ENCODE peak calls at places on chromosomes 6 and 20, in nine cellular contexts. D is activated naive CD4-positive, alpha-beta T cell treated with anti-CD3 and anti-CD28 coated beads, Interleukin-2, amount 10 ng/mL, durations not matched to agents 7 days and 5 days; B is stimulated activated CD8-positive, alpha-beta memory T cell treated with anti-CD3 and anti-CD28 coated beads, Interleukin-4, amount 100 ng/mL, for 1 hour; Q is neural progenitor cell; E is ELR; O is hypothalamus; N is osteocyte; Y is Calu3; A is HS-5. G is an unnamed sample.

GRCh38 chr6:36885461-36886401 is at the start of gene C6orf89:
- DNase-seq in D (peak), A (peak), Y (peak), N (peak), B (peak), Q (peak), E (peak), O (peak), G (peak)

GRCh38 chr6:85472744-85473143 is 22.9 kb downstream of the NT5E start:
- DNase-seq in B (no peak), E (peak), N (no peak), Q (no peak), O (no peak), A (no peak), D (no peak), Y (no peak), G (no peak)

GRCh38 chr6:39083111-39083702 is 31.8 kb downstream of the SAYSD1 start:
- DNase-seq in N (no peak), Y (no peak), O (no peak), E (no peak), B (no peak), Q (no peak), A (no peak), D (no peak), G (no peak)

GRCh38 chr6:138546733-138547185 is 47.5 kb upstream of the NHSL1 start:
- DNase-seq in N (no peak), Q (no peak), Y (no peak), O (no peak), E (peak), B (no peak), D (peak), A (peak), G (no peak)

GRCh38 chr20:9555781-9556180 is 41.4 kb downstream of the LAMP5 start:
- DNase-seq in O (no peak), B (no peak), Q (no peak), E (peak), A (peak), Y (no peak), N (no peak), D (no peak), G (no peak)

GRCh38 chr6:55449219-55449618 is 122.0 kb downstream of the GFRAL start:
- DNase-seq in D (no peak), N (no peak), B (no peak), A (no peak), Q (peak), Y (no peak), O (no peak), E (peak), G (no peak)

GRCh38 chr6:112680076-112680475 is 332.9 kb downstream of the RFPL4B start:
- DNase-seq in D (no peak), Q (no peak), Y (no peak), B (no peak), E (no peak), N (no peak), A (no peak), O (no peak), G (no peak)

GRCh38 chr20:48056218-48056617 is 270.9 kb upstream of the SULF2 start:
- DNase-seq in D (no peak), O (no peak), B (no peak), Q (peak), E (no peak), Y (no peak), N (no peak), A (no peak), G (no peak)

GRCh38 chr6:132972254-132972653 is 157.9 kb downstream of the RPS12 start:
- DNase-seq in N (no peak), B (no peak), O (no peak), Q (no peak), Y (no peak), A (no peak), D (no peak), E (no peak), G (no peak)

GRCh38 chr6:168416531-168416930 is 24.5 kb upstream of the SMOC2 start:
- DNase-seq in Q (no peak), D (no peak), A (no peak), B (no peak), Y (no peak), E (no peak), O (no peak), N (peak), G (no peak)

GRCh38 chr6:93896081-93896480 is 476.7 kb upstream of the EPHA7 start:
- DNase-seq in D (no peak), N (no peak), Y (no peak), Q (no peak), A (no peak), B (no peak), O (no peak), E (no peak), G (no peak)

GRCh38 chr6:134028438-134028837 is 24.0 kb downstream of the SLC2A12 start:
- DNase-seq in B (no peak), N (no peak), O (no peak), E (no peak), Q (no peak), A (no peak), Y (no peak), D (no peak), G (no peak)